ENCODE peak calls at places on chromosome 9, in four cellular contexts. One of them, this sample, is unnamed.

GRCh38 chr9:12785251-12785880 is 10.5 kb downstream of the LURAP1L start:
- DNase-seq in IMR-90: peak
- DNase-seq in Calu3: peak
- DNase-seq in OCI-LY7: no peak
- DNase-seq in this sample: no peak

GRCh38 chr9:16344343-16344742 is 526.1 kb downstream of the BNC2 start:
- DNase-seq in Calu3: no peak
- DNase-seq in IMR-90: peak
- DNase-seq in OCI-LY7: no peak
- DNase-seq in this sample: no peak

GRCh38 chr9:6931913-6932312 is 174.1 kb downstream of the KDM4C start:
- DNase-seq in IMR-90: peak
- DNase-seq in OCI-LY7: no peak
- DNase-seq in Calu3: no peak
- DNase-seq in this sample: no peak

GRCh38 chr9:136278221-136278620 is 25.7 kb downstream of the CCDC187 start:
- DNase-seq in OCI-LY7: no peak
- DNase-seq in IMR-90: no peak
- DNase-seq in Calu3: no peak
- DNase-seq in this sample: no peak

GRCh38 chr9:71746753-71747115 is 21.6 kb downstream of the CEMIP2 start:
- DNase-seq in IMR-90: no peak
- DNase-seq in Calu3: no peak
- DNase-seq in OCI-LY7: no peak
- DNase-seq in this sample: no peak

GRCh38 chr9:94853887-94854286 is 127.4 kb downstream of the AOPEP start:
- DNase-seq in IMR-90: peak
- DNase-seq in OCI-LY7: no peak
- DNase-seq in Calu3: no peak
- DNase-seq in this sample: no peak

GRCh38 chr9:123763910-123764588 is 165.9 kb downstream of the DENND1A start:
- DNase-seq in Calu3: no peak
- DNase-seq in IMR-90: peak
- DNase-seq in OCI-LY7: no peak
- DNase-seq in this sample: no peak

GRCh38 chr9:17330097-17330496 is 195.3 kb downstream of the CNTLN start:
- DNase-seq in IMR-90: peak
- DNase-seq in OCI-LY7: no peak
- DNase-seq in Calu3: no peak
- DNase-seq in this sample: no peak

GRCh38 chr9:19828586-19828985 is 39.7 kb upstream of the SLC24A2 start:
- DNase-seq in Calu3: no peak
- DNase-seq in IMR-90: no peak
- DNase-seq in OCI-LY7: no peak
- DNase-seq in this sample: no peak

GRCh38 chr9:110131499-110131898 is 76.5 kb downstream of the C9orf152 start:
- DNase-seq in OCI-LY7: no peak
- DNase-seq in Calu3: no peak
- DNase-seq in IMR-90: peak
- DNase-seq in this sample: no peak

GRCh38 chr9:95085861-95086563 is 231.5 kb downstream of the FANCC start:
- DNase-seq in Calu3: no peak
- DNase-seq in OCI-LY7: no peak
- DNase-seq in IMR-90: no peak
- DNase-seq in this sample: no peak

GRCh38 chr9:17134396-17134842 is 421 bp upstream of the CNTLN start:
- DNase-seq in Calu3: no peak
- DNase-seq in IMR-90: peak
- DNase-seq in OCI-LY7: no peak
- DNase-seq in this sample: no peak

GRCh38 chr9:108056083-108056804 is 566.7 kb upstream of the KLF4 start:
- DNase-seq in Calu3: no peak
- DNase-seq in OCI-LY7: no peak
- DNase-seq in IMR-90: peak
- DNase-seq in this sample: no peak

GRCh38 chr9:72119853-72120252 is 29.4 kb upstream of the GDA start:
- DNase-seq in Calu3: no peak
- DNase-seq in IMR-90: no peak
- DNase-seq in OCI-LY7: no peak
- DNase-seq in this sample: no peak

GRCh38 chr9:125890793-125891192 is 143.6 kb downstream of the PBX3 start:
- DNase-seq in Calu3: no peak
- DNase-seq in IMR-90: no peak
- DNase-seq in OCI-LY7: no peak
- DNase-seq in this sample: no peak

GRCh38 chr9:126491256-126491879 is 122.4 kb upstream of the LMX1B start:
- DNase-seq in IMR-90: peak
- DNase-seq in OCI-LY7: peak
- DNase-seq in Calu3: peak
- DNase-seq in this sample: no peak

GRCh38 chr9:22107646-22108045 is 98.5 kb upstream of the CDKN2B start:
- DNase-seq in OCI-LY7: no peak
- DNase-seq in IMR-90: no peak
- DNase-seq in Calu3: no peak
- DNase-seq in this sample: no peak

GRCh38 chr9:35645736-35646582 is 4.8 kb downstream of the SIT1 start:
- DNase-seq in Calu3: peak
- DNase-seq in OCI-LY7: no peak
- DNase-seq in IMR-90: no peak
- DNase-seq in this sample: peak

GRCh38 chr9:20508242-20508641 is 114.1 kb downstream of the MLLT3 start:
- DNase-seq in OCI-LY7: no peak
- DNase-seq in Calu3: no peak
- DNase-seq in IMR-90: no peak
- DNase-seq in this sample: no peak

GRCh38 chr9:112489039-112489546 is 2.5 kb downstream of the KIAA1958 start:
- DNase-seq in IMR-90: no peak
- DNase-seq in Calu3: no peak
- DNase-seq in OCI-LY7: no peak
- DNase-seq in this sample: no peak

GRCh38 chr9:116336133-116336862 is 182.7 kb downstream of the PAPPA start:
- DNase-seq in Calu3: no peak
- DNase-seq in IMR-90: peak
- DNase-seq in OCI-LY7: no peak
- DNase-seq in this sample: no peak

GRCh38 chr9:128558431-128559310 is 6.3 kb downstream of the SPTAN1 start:
- DNase-seq in OCI-LY7: peak
- DNase-seq in IMR-90: peak
- DNase-seq in Calu3: peak
- DNase-seq in this sample: no peak

GRCh38 chr9:624935-625505 is 216.5 kb upstream of the DMRT1 start:
- DNase-seq in IMR-90: no peak
- DNase-seq in OCI-LY7: no peak
- DNase-seq in Calu3: no peak
- DNase-seq in this sample: no peak

GRCh38 chr9:616694-617093 is 224.8 kb upstream of the DMRT1 start:
- DNase-seq in IMR-90: no peak
- DNase-seq in OCI-LY7: no peak
- DNase-seq in Calu3: no peak
- DNase-seq in this sample: no peak

GRCh38 chr9:617441-618085 is 223.9 kb upstream of the DMRT1 start:
- DNase-seq in Calu3: no peak
- DNase-seq in IMR-90: no peak
- DNase-seq in OCI-LY7: no peak
- DNase-seq in this sample: no peak

GRCh38 chr9:618478-618877 is 223.0 kb upstream of the DMRT1 start:
- DNase-seq in Calu3: no peak
- DNase-seq in IMR-90: peak
- DNase-seq in OCI-LY7: no peak
- DNase-seq in this sample: no peak

DNA sequence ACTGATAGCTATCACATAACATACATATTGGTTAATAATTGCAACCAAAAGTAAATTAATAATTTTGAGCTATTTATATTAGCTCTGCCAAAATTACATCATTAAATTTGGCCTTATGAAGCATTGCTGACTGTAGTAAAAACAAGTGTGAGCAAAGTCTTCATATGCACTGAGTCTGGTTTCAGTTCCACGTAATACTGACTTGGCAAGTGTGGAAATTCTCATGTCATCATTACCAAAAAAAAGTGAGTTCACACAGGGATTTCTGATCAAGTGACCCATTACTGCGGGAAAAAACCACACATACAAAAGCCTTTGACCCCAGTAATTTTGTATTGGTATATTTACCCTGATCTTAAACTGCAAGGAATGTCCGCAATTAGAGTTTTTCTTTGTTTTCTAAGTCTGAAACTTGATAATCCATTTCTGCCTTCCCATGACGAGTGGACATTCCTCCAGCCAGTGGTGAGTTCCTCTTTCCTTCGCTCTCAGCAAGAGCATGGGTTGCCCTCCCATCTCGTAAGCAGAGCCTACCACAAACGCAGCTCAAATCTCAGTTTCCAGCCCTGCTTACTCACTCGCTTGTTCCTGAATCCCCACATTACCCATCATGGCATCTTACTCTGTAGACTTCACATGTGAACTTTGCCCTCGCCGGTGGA is 220.2 kb upstream of the DMRT1 start:
- DNase-seq in Calu3: no peak
- DNase-seq in IMR-90: no peak
- DNase-seq in OCI-LY7: no peak
- DNase-seq in this sample: no peak
- TF ChIP-seq CTCF in Calu3: no peak
- TF ChIP-seq CTCF in IMR-90: no peak
- TF ChIP-seq CTCF in OCI-LY7: no peak
- TF ChIP-seq CTCF in this sample: no peak

DNA sequence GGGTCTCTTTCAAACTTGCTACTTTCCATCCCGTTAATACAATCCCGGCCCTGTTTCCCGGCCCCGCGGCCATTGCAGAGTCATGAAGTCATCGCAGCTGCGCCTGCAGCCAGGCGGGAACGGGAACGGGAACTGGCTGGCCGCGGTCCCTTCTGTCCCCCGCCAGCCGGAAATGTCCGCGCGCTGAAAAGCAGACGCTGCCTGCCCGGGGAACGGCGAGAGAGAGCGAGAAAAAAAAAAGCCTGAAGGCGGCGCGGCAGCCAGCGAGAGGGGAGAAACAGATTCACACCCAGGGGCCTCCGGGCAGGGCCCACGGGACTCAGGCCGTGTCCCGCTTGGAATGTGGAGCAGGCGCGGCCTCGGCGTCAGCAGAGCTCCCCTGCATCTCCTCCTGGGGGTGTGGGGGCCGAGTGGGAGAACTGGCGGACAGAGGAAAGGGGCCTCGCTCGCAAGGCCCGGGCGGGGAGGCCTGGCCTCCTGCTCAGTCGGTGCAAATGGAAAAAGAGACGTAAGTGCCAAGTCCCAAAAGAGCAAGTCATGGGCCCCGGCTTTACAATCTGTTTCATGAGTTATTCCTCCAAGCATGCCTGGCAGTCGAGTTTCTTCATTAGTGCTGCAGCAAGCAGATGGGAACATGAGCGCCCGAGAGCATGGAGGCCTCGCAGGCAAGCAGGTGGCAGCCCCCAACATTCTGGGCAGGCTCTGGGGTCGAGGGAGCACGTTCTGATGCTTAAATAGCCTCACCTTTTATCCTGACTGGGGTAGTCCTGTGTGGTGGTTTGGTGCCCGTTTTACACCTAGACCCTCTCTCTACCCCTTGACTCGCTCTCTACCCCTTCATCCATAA is 201.3 kb upstream of the GAS1 start:
- DNase-seq in IMR-90: peak
- DNase-seq in OCI-LY7: no peak
- DNase-seq in Calu3: peak
- DNase-seq in this sample: peak
- TF ChIP-seq CTCF in IMR-90: peak
- TF ChIP-seq CTCF in OCI-LY7: no peak
- TF ChIP-seq CTCF in Calu3: no peak
- TF ChIP-seq CTCF in this sample: peak

GRCh38 chr9:133685653-133686504 is 49.7 kb downstream of the DBH start:
- DNase-seq in OCI-LY7: no peak
- DNase-seq in Calu3: no peak
- DNase-seq in IMR-90: no peak
- DNase-seq in this sample: no peak

GRCh38 chr9:133690111-133690561 is 48.0 kb downstream of the SARDH start:
- DNase-seq in Calu3: peak
- DNase-seq in OCI-LY7: no peak
- DNase-seq in IMR-90: peak
- DNase-seq in this sample: no peak

GRCh38 chr9:133689151-133689763 is 48.9 kb downstream of the SARDH start:
- DNase-seq in IMR-90: no peak
- DNase-seq in Calu3: no peak
- DNase-seq in OCI-LY7: no peak
- DNase-seq in this sample: no peak

GRCh38 chr9:133686642-133687575 is 50.7 kb downstream of the DBH start:
- DNase-seq in IMR-90: no peak
- DNase-seq in Calu3: no peak
- DNase-seq in OCI-LY7: no peak
- DNase-seq in this sample: no peak

DNA sequence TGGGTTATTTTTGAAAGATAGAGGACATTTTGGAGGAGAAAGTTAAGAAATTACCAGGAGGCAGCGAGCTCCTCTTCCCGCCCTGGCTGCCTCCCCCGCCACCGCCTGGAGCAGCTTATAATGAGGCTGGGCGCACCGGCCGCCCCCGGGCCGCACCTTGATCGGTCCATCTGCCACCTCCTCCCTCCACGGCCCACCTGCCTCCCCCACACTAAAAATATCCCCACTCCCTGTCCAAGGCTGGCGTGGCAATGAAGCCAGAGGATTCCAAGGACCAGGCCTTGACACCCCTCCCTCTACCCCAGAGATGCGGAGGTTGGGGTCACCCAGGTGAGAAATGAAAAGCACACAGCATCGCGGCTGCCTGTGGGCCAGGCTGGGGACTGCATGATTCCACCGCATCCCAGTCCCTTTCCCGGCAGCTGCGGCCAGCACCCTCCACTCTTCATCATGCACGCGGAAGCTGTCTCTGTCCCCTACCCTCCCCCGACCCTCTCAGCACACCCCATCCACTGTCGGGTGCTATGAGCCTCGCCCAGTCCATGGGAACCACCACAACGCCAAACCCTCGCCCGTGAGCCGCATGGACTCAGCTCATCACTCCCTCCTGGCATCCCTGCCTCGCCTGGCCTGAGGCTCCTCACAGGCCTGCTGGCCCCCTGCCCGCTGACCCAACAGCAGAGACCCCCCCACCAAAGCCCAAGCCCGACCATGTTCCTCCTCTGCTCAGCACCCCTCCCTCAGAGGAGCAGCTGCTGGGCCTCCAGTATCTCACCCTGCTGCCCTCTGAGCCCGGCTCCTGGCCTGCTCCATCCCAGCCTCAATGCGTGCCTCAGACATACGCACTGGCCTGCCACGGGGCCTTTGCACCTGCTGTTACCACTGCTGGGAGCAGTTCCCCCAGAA is 50.0 kb downstream of the SARDH start:
- DNase-seq in Calu3: no peak
- DNase-seq in IMR-90: no peak
- DNase-seq in OCI-LY7: no peak
- DNase-seq in this sample: no peak
- TF ChIP-seq CTCF in Calu3: no peak
- TF ChIP-seq CTCF in IMR-90: no peak
- TF ChIP-seq CTCF in OCI-LY7: no peak
- TF ChIP-seq CTCF in this sample: no peak

DNA sequence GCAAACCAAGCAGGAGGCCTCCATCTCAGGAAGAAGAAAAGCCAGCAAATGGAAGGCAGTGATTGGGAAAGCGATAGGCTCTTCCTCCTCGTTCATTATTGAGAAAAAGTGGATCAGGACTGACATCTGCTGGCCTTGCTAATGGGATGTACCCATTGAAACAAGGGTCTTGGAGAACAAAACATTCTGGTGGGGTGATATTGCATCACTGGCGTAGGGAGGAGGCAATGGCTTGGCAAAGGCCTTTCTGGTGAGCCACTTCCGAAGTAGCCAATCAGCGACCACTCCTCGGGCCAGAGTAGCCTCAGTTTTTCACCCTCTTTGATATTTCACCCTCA is 86.7 kb upstream of the NFIB start:
- DNase-seq in IMR-90: peak
- DNase-seq in OCI-LY7: peak
- DNase-seq in Calu3: peak
- DNase-seq in this sample: no peak
- TF ChIP-seq CTCF in IMR-90: peak
- TF ChIP-seq CTCF in OCI-LY7: peak
- TF ChIP-seq CTCF in Calu3: no peak
- TF ChIP-seq CTCF in this sample: peak